ENCODE peak calls at places on chromosomes 12 and 14, in seven cellular contexts. One of them, this sample, is unnamed.

GRCh38 chr14:62796431-62796830 is 248.8 kb downstream of the KCNH5 start:
- DNase-seq in fibroblast of mammary gland: no peak
- DNase-seq in progenitor cell of endocrine pancreas: no peak
- DNase-seq in thoracic aorta: no peak
- DNase-seq in mesothelial cell of epicardium: no peak
- DNase-seq in fibroblast of the aortic adventitia: no peak
- DNase-seq in omental fat pad: no peak
- DNase-seq in this sample: no peak

GRCh38 chr12:38502420-38502819 is 185.8 kb downstream of the ALG10B start:
- DNase-seq in fibroblast of mammary gland: no peak
- DNase-seq in progenitor cell of endocrine pancreas: no peak
- DNase-seq in thoracic aorta: no peak
- DNase-seq in mesothelial cell of epicardium: no peak
- DNase-seq in fibroblast of the aortic adventitia: no peak
- DNase-seq in omental fat pad: no peak
- DNase-seq in this sample: no peak

GRCh38 chr14:95935228-95935822 is 58.7 kb downstream of the TUNAR start:
- DNase-seq in fibroblast of mammary gland: peak; percentile 20
- DNase-seq in progenitor cell of endocrine pancreas: peak; percentile 24
- DNase-seq in thoracic aorta: no peak
- DNase-seq in mesothelial cell of epicardium: no peak
- DNase-seq in fibroblast of the aortic adventitia: peak; percentile 46
- DNase-seq in omental fat pad: no peak
- DNase-seq in this sample: peak; percentile 39

GRCh38 chr12:106226884-106227640 is 20.8 kb downstream of the CKAP4 start:
- DNase-seq in fibroblast of mammary gland: peak; percentile 67
- DNase-seq in progenitor cell of endocrine pancreas: no peak
- DNase-seq in thoracic aorta: no peak
- DNase-seq in mesothelial cell of epicardium: no peak
- DNase-seq in fibroblast of the aortic adventitia: peak; percentile 82
- DNase-seq in omental fat pad: no peak
- DNase-seq in this sample: peak; percentile 68

GRCh38 chr14:99604766-99605298 is 825 bp upstream of the CCDC85C start:
- DNase-seq in fibroblast of mammary gland: no peak
- DNase-seq in progenitor cell of endocrine pancreas: peak; percentile 53
- DNase-seq in thoracic aorta: no peak
- DNase-seq in mesothelial cell of epicardium: no peak
- DNase-seq in fibroblast of the aortic adventitia: peak; percentile 28
- DNase-seq in omental fat pad: no peak
- DNase-seq in this sample: peak; percentile 40

GRCh38 chr14:103867523-103867953 is 20.2 kb upstream of the PPP1R13B start:
- DNase-seq in fibroblast of mammary gland: no peak
- DNase-seq in progenitor cell of endocrine pancreas: no peak
- DNase-seq in thoracic aorta: no peak
- DNase-seq in mesothelial cell of epicardium: no peak
- DNase-seq in fibroblast of the aortic adventitia: no peak
- DNase-seq in omental fat pad: no peak
- DNase-seq in this sample: no peak

GRCh38 chr14:52048641-52049204 is 20.1 kb downstream of the NID2 start:
- DNase-seq in fibroblast of mammary gland: peak; percentile 42
- DNase-seq in progenitor cell of endocrine pancreas: no peak
- DNase-seq in thoracic aorta: no peak
- DNase-seq in mesothelial cell of epicardium: no peak
- DNase-seq in fibroblast of the aortic adventitia: peak; percentile 67
- DNase-seq in omental fat pad: no peak
- DNase-seq in this sample: no peak

GRCh38 chr12:11891350-11892064 is 179.2 kb upstream of the BCL2L14 start:
- DNase-seq in fibroblast of mammary gland: no peak
- DNase-seq in progenitor cell of endocrine pancreas: no peak
- DNase-seq in thoracic aorta: no peak
- DNase-seq in mesothelial cell of epicardium: no peak
- DNase-seq in fibroblast of the aortic adventitia: no peak
- DNase-seq in omental fat pad: no peak
- DNase-seq in this sample: no peak

GRCh38 chr14:28502517-28502916 is 264.1 kb upstream of the FOXG1 start:
- DNase-seq in fibroblast of mammary gland: no peak
- DNase-seq in progenitor cell of endocrine pancreas: no peak
- DNase-seq in thoracic aorta: no peak
- DNase-seq in mesothelial cell of epicardium: no peak
- DNase-seq in fibroblast of the aortic adventitia: no peak
- DNase-seq in omental fat pad: no peak
- DNase-seq in this sample: no peak

GRCh38 chr12:131511391-131511802 is 199.5 kb upstream of the SFSWAP start:
- DNase-seq in fibroblast of mammary gland: peak; percentile 1
- DNase-seq in progenitor cell of endocrine pancreas: no peak
- DNase-seq in thoracic aorta: no peak
- DNase-seq in mesothelial cell of epicardium: no peak
- DNase-seq in fibroblast of the aortic adventitia: no peak
- DNase-seq in omental fat pad: no peak
- DNase-seq in this sample: no peak

GRCh38 chr14:85532981-85533820 is 3.3 kb downstream of the FLRT2 start:
- DNase-seq in fibroblast of mammary gland: peak; percentile 91
- DNase-seq in progenitor cell of endocrine pancreas: peak; percentile 43
- DNase-seq in thoracic aorta: no peak
- DNase-seq in mesothelial cell of epicardium: peak; percentile 38
- DNase-seq in fibroblast of the aortic adventitia: peak; percentile 92
- DNase-seq in omental fat pad: no peak
- DNase-seq in this sample: peak; percentile 89

GRCh38 chr14:68779761-68780323 is 13.0 kb downstream of the ZFP36L1 start:
- DNase-seq in fibroblast of mammary gland: peak; percentile 98
- DNase-seq in progenitor cell of endocrine pancreas: no peak
- DNase-seq in thoracic aorta: no peak
- DNase-seq in mesothelial cell of epicardium: no peak
- DNase-seq in fibroblast of the aortic adventitia: peak; percentile 69
- DNase-seq in omental fat pad: no peak
- DNase-seq in this sample: peak; percentile 94

GRCh38 chr12:28121899-28122655 is 68.2 kb upstream of the CCDC91 start:
- DNase-seq in fibroblast of mammary gland: no peak
- DNase-seq in progenitor cell of endocrine pancreas: no peak
- DNase-seq in thoracic aorta: no peak
- DNase-seq in mesothelial cell of epicardium: no peak
- DNase-seq in fibroblast of the aortic adventitia: no peak
- DNase-seq in omental fat pad: no peak
- DNase-seq in this sample: no peak

GRCh38 chr12:57272337-57273151 is 21.6 kb upstream of the STAC3 start:
- DNase-seq in fibroblast of mammary gland: peak; percentile 38
- DNase-seq in progenitor cell of endocrine pancreas: no peak
- DNase-seq in thoracic aorta: no peak
- DNase-seq in mesothelial cell of epicardium: no peak
- DNase-seq in fibroblast of the aortic adventitia: no peak
- DNase-seq in omental fat pad: no peak
- DNase-seq in this sample: peak; percentile 44

GRCh38 chr12:116882742-116883141 is 1.5 kb upstream of the HRK start:
- DNase-seq in fibroblast of mammary gland: peak; percentile 52
- DNase-seq in progenitor cell of endocrine pancreas: no peak
- DNase-seq in thoracic aorta: no peak
- DNase-seq in mesothelial cell of epicardium: no peak
- DNase-seq in fibroblast of the aortic adventitia: peak; percentile 64
- DNase-seq in omental fat pad: no peak
- DNase-seq in this sample: peak; percentile 40

GRCh38 chr14:90807060-90807459 is 9.2 kb downstream of the TTC7B start:
- DNase-seq in fibroblast of mammary gland: no peak
- DNase-seq in progenitor cell of endocrine pancreas: no peak
- DNase-seq in thoracic aorta: no peak
- DNase-seq in mesothelial cell of epicardium: no peak
- DNase-seq in fibroblast of the aortic adventitia: no peak
- DNase-seq in omental fat pad: no peak
- DNase-seq in this sample: no peak

GRCh38 chr12:2509137-2509536 is 285.6 kb upstream of the FKBP4 start:
- DNase-seq in fibroblast of mammary gland: no peak
- DNase-seq in progenitor cell of endocrine pancreas: no peak
- DNase-seq in thoracic aorta: no peak
- DNase-seq in mesothelial cell of epicardium: no peak
- DNase-seq in fibroblast of the aortic adventitia: no peak
- DNase-seq in omental fat pad: no peak
- DNase-seq in this sample: no peak

GRCh38 chr12:122048156-122048555 is 26.5 kb downstream of the BCL7A start:
- DNase-seq in fibroblast of mammary gland: no peak
- DNase-seq in progenitor cell of endocrine pancreas: no peak
- DNase-seq in thoracic aorta: no peak
- DNase-seq in mesothelial cell of epicardium: no peak
- DNase-seq in fibroblast of the aortic adventitia: peak; percentile 52
- DNase-seq in omental fat pad: no peak
- DNase-seq in this sample: peak; percentile 65

GRCh38 chr14:76930549-76930948 is 98.0 kb downstream of the IRF2BPL start:
- DNase-seq in fibroblast of mammary gland: no peak
- DNase-seq in progenitor cell of endocrine pancreas: no peak
- DNase-seq in thoracic aorta: no peak
- DNase-seq in mesothelial cell of epicardium: no peak
- DNase-seq in fibroblast of the aortic adventitia: no peak
- DNase-seq in omental fat pad: no peak
- DNase-seq in this sample: no peak

GRCh38 chr12:16198884-16199283 is 78.6 kb downstream of the SLC15A5 start:
- DNase-seq in fibroblast of mammary gland: no peak
- DNase-seq in progenitor cell of endocrine pancreas: no peak
- DNase-seq in thoracic aorta: no peak
- DNase-seq in mesothelial cell of epicardium: no peak
- DNase-seq in fibroblast of the aortic adventitia: no peak
- DNase-seq in omental fat pad: no peak
- DNase-seq in this sample: no peak

GRCh38 chr14:30291216-30291615 is 267.7 kb upstream of the G2E3 start:
- DNase-seq in fibroblast of mammary gland: peak; percentile 86
- DNase-seq in progenitor cell of endocrine pancreas: no peak
- DNase-seq in thoracic aorta: no peak
- DNase-seq in mesothelial cell of epicardium: no peak
- DNase-seq in fibroblast of the aortic adventitia: peak; percentile 83
- DNase-seq in omental fat pad: no peak
- DNase-seq in this sample: no peak

GRCh38 chr14:37594238-37594915 is 672 bp downstream of the FOXA1 start:
- DNase-seq in fibroblast of mammary gland: peak; percentile 82
- DNase-seq in progenitor cell of endocrine pancreas: peak; percentile 75
- DNase-seq in thoracic aorta: no peak
- DNase-seq in mesothelial cell of epicardium: peak; percentile 56
- DNase-seq in fibroblast of the aortic adventitia: peak; percentile 83
- DNase-seq in omental fat pad: no peak
- DNase-seq in this sample: peak; percentile 79

GRCh38 chr12:89461649-89462612 is 62.7 kb downstream of the GALNT4 start:
- DNase-seq in fibroblast of mammary gland: peak; percentile 83
- DNase-seq in progenitor cell of endocrine pancreas: no peak
- DNase-seq in thoracic aorta: no peak
- DNase-seq in mesothelial cell of epicardium: no peak
- DNase-seq in fibroblast of the aortic adventitia: peak; percentile 86
- DNase-seq in omental fat pad: no peak
- DNase-seq in this sample: peak; percentile 88

GRCh38 chr12:57840701-57841100 is 5.8 kb downstream of the CTDSP2 start:
- DNase-seq in fibroblast of mammary gland: no peak
- DNase-seq in progenitor cell of endocrine pancreas: no peak
- DNase-seq in thoracic aorta: no peak
- DNase-seq in mesothelial cell of epicardium: no peak
- DNase-seq in fibroblast of the aortic adventitia: peak; percentile 65
- DNase-seq in omental fat pad: no peak
- DNase-seq in this sample: no peak

GRCh38 chr12:69136931-69137613 is 102.3 kb upstream of the CPSF6 start:
- DNase-seq in fibroblast of mammary gland: no peak
- DNase-seq in progenitor cell of endocrine pancreas: no peak
- DNase-seq in thoracic aorta: no peak
- DNase-seq in mesothelial cell of epicardium: no peak
- DNase-seq in fibroblast of the aortic adventitia: peak; percentile 14
- DNase-seq in omental fat pad: no peak
- DNase-seq in this sample: no peak

GRCh38 chr12:75041481-75041880 is 168.2 kb downstream of the KCNC2 start:
- DNase-seq in fibroblast of mammary gland: no peak
- DNase-seq in progenitor cell of endocrine pancreas: no peak
- DNase-seq in thoracic aorta: no peak
- DNase-seq in mesothelial cell of epicardium: no peak
- DNase-seq in fibroblast of the aortic adventitia: no peak
- DNase-seq in omental fat pad: no peak
- DNase-seq in this sample: no peak

GRCh38 chr12:109065154-109065852 is 12.9 kb downstream of the USP30 start:
- DNase-seq in fibroblast of mammary gland: no peak
- DNase-seq in progenitor cell of endocrine pancreas: no peak
- DNase-seq in thoracic aorta: no peak
- DNase-seq in mesothelial cell of epicardium: no peak
- DNase-seq in fibroblast of the aortic adventitia: no peak
- DNase-seq in omental fat pad: no peak
- DNase-seq in this sample: no peak

DNA sequence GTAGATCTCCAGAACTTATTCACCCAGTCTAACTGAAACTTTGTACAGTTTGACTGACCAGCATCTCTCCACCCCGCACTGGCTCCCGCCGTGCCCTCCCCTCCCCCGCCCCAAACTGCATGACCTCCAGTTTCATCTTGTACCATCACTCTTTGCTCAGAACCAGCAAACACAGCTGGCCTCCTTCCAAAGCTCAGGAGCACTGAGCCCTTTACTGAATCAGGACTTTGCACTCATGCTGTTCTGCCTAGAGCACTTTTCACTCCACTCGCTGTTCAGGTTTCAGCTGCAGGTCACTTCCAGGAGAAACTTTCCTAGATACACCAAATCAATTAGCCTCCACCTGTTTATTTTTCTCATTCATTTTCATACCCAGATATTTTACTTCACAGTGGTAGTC is 455.3 kb upstream of the PDE3A start:
- DNase-seq in fibroblast of mammary gland: no peak
- DNase-seq in progenitor cell of endocrine pancreas: no peak
- DNase-seq in thoracic aorta: no peak
- DNase-seq in mesothelial cell of epicardium: no peak
- DNase-seq in fibroblast of the aortic adventitia: no peak
- DNase-seq in omental fat pad: no peak
- DNase-seq in this sample: no peak
- TF ChIP-seq CTCF in fibroblast of mammary gland: no peak
- TF ChIP-seq CTCF in progenitor cell of endocrine pancreas: no peak
- TF ChIP-seq CTCF in thoracic aorta: no peak
- TF ChIP-seq CTCF in mesothelial cell of epicardium: no peak
- TF ChIP-seq CTCF in fibroblast of the aortic adventitia: no peak
- TF ChIP-seq CTCF in omental fat pad: no peak
- TF ChIP-seq CTCF in this sample: no peak

DNA sequence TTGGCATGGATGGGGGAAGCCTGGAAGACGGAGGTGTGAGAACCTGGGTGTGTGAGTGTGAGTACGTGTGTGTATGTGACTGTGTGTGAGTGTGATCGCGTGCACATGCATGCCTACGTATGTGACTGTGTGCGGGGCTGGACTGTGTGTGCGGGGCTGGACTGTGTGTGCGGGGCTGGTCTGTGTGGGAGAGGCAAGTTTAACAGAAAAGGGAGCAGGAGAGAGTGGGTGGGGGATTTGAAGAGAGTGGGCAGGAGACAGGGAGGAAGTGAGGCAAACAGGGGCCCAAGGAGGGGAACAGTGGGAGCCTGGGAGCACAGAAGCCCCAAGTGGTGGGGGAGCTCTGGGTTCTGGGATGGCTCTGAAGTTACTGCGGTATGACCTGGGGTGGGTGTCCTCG is 103.7 kb upstream of the LHX5 start:
- DNase-seq in fibroblast of mammary gland: no peak
- DNase-seq in progenitor cell of endocrine pancreas: no peak
- DNase-seq in thoracic aorta: no peak
- DNase-seq in mesothelial cell of epicardium: no peak
- DNase-seq in fibroblast of the aortic adventitia: no peak
- DNase-seq in omental fat pad: no peak
- DNase-seq in this sample: no peak
- TF ChIP-seq CTCF in fibroblast of mammary gland: no peak
- TF ChIP-seq CTCF in progenitor cell of endocrine pancreas: no peak
- TF ChIP-seq CTCF in thoracic aorta: no peak
- TF ChIP-seq CTCF in mesothelial cell of epicardium: no peak
- TF ChIP-seq CTCF in fibroblast of the aortic adventitia: no peak
- TF ChIP-seq CTCF in omental fat pad: no peak
- TF ChIP-seq CTCF in this sample: no peak

GRCh38 chr14:106268013-106268727 is 741.8 kb downstream of the TMEM121 start:
- DNase-seq in fibroblast of mammary gland: no peak
- DNase-seq in progenitor cell of endocrine pancreas: no peak
- DNase-seq in thoracic aorta: no peak
- DNase-seq in mesothelial cell of epicardium: no peak
- DNase-seq in fibroblast of the aortic adventitia: no peak
- DNase-seq in omental fat pad: no peak
- DNase-seq in this sample: no peak
- TF ChIP-seq CTCF in fibroblast of mammary gland: no peak
- TF ChIP-seq CTCF in progenitor cell of endocrine pancreas: no peak
- TF ChIP-seq CTCF in thoracic aorta: no peak
- TF ChIP-seq CTCF in mesothelial cell of epicardium: no peak
- TF ChIP-seq CTCF in fibroblast of the aortic adventitia: no peak
- TF ChIP-seq CTCF in omental fat pad: no peak
- TF ChIP-seq CTCF in this sample: no peak

GRCh38 chr14:75453817-75454434 is 26.1 kb downstream of the JDP2 start:
- DNase-seq in fibroblast of mammary gland: no peak
- DNase-seq in progenitor cell of endocrine pancreas: no peak
- DNase-seq in thoracic aorta: no peak
- DNase-seq in mesothelial cell of epicardium: no peak
- DNase-seq in fibroblast of the aortic adventitia: no peak
- DNase-seq in omental fat pad: no peak
- DNase-seq in this sample: no peak
- TF ChIP-seq CTCF in fibroblast of mammary gland: no peak
- TF ChIP-seq CTCF in progenitor cell of endocrine pancreas: no peak
- TF ChIP-seq CTCF in thoracic aorta: no peak
- TF ChIP-seq CTCF in mesothelial cell of epicardium: no peak
- TF ChIP-seq CTCF in fibroblast of the aortic adventitia: peak; percentile 2
- TF ChIP-seq CTCF in omental fat pad: no peak
- TF ChIP-seq CTCF in this sample: peak; percentile 14